ENCODE peak calls at places on chromosomes 11 and 22, in four cellular contexts. Z, N, K and R are unnamed samples.

GRCh38 chr11:446886-447285 is 3.2 kb upstream of the PTDSS2 start:
- DNase-seq in Z (no peak), N (peak), K (no peak), R (no peak)

GRCh38 chr22:39661842-39662676 is 91.5 kb downstream of the CACNA1I start:
- DNase-seq in Z (peak), N (peak), K (peak), R (peak)

GRCh38 chr11:49995559-49995958 is 13.2 kb upstream of the OR4C12 start:
- DNase-seq in Z (no peak), N (no peak), K (peak), R (peak)

GRCh38 chr22:20741634-20742581 is 32.0 kb upstream of the SERPIND1 start:
- DNase-seq in Z (peak), N (peak), K (peak), R (peak)

GRCh38 chr11:134404485-134405341 is 7.3 kb downstream of the B3GAT1 start:
- DNase-seq in Z (no peak), N (no peak), K (no peak), R (no peak)

GRCh38 chr11:72141066-72141465 is 5.5 kb downstream of the FOLR3 start:
- DNase-seq in Z (no peak), N (no peak), K (no peak), R (no peak)

GRCh38 chr22:46563381-46564083 is 26.1 kb upstream of the CELSR1 start:
- DNase-seq in Z (peak), N (peak), K (peak), R (peak)

GRCh38 chr11:36617543-36617942 is 19.5 kb upstream of the RAG2 start:
- DNase-seq in Z (no peak), N (no peak), K (no peak), R (peak)

GRCh38 chr22:29309332-29310064 is 3.0 kb downstream of the GAS2L1 start:
- DNase-seq in Z (no peak), N (no peak), K (no peak), R (peak)

GRCh38 chr11:65551572-65552398 is 6.4 kb downstream of the LTBP3 start:
- DNase-seq in Z (peak), N (peak), K (peak), R (peak)

GRCh38 chr22:24068377-24068680 is 57.2 kb downstream of the CABIN1 start:
- DNase-seq in Z (no peak), N (no peak), K (no peak), R (no peak)

GRCh38 chr22:29216873-29217666 is 11.4 kb downstream of the EMID1 start:
- DNase-seq in Z (no peak), N (no peak), K (no peak), R (no peak)

GRCh38 chr11:117072517-117073218 is 25.6 kb downstream of the SIK3 start:
- DNase-seq in Z (no peak), N (no peak), K (no peak), R (peak)

GRCh38 chr22:41507330-41508063 is 36.8 kb downstream of the POLR3H start:
- DNase-seq in Z (no peak), N (no peak), K (no peak), R (no peak)

GRCh38 chr11:117535870-117536411 is 208.3 kb downstream of the CEP164 start:
- DNase-seq in Z (no peak), N (no peak), K (no peak), R (no peak)

GRCh38 chr22:48188211-48188845 is 1425.9 kb downstream of the TBC1D22A start:
- DNase-seq in Z (peak), N (peak), K (no peak), R (no peak)

GRCh38 chr11:90803366-90803765 is 580.5 kb upstream of the CHORDC1 start:
- DNase-seq in Z (no peak), N (no peak), K (peak), R (no peak)

GRCh38 chr11:22207162-22207561 is 14.3 kb downstream of the ANO5 start:
- DNase-seq in Z (no peak), N (no peak), K (no peak), R (no peak)

GRCh38 chr11:85822814-85823213 is 11.9 kb upstream of the SYTL2 start:
- DNase-seq in Z (no peak), N (no peak), K (no peak), R (no peak)

GRCh38 chr11:62501432-62501891 is 45.1 kb downstream of the AHNAK start:
- DNase-seq in Z (no peak), N (no peak), K (no peak), R (no peak)

GRCh38 chr22:31814942-31815341 is 61.1 kb downstream of the DEPDC5 start:
- DNase-seq in Z (no peak), N (no peak), K (no peak), R (no peak)

GRCh38 chr11:121464352-121464946 is 11.7 kb upstream of the SORL1-AS1 start:
- DNase-seq in Z (peak), N (peak), K (no peak), R (no peak)

GRCh38 chr22:32994046-32994827 is 63.9 kb downstream of the SYN3 start:
- DNase-seq in Z (no peak), N (no peak), K (peak), R (no peak)

GRCh38 chr22:19395276-19395675 is 36.3 kb downstream of the HIRA start:
- DNase-seq in Z (no peak), N (no peak), K (no peak), R (no peak)

GRCh38 chr11:61714916-61715315 is 34.7 kb downstream of the DAGLA start:
- DNase-seq in Z (no peak), N (no peak), K (no peak), R (no peak)